ENCODE peak calls at places on chromosomes 1 and 21, in nine cellular contexts. One of them, this sample, is unnamed.

GRCh38 chr1:180188103-180188506 is 33.4 kb downstream of the QSOX1 start:
- DNase-seq in activated T-cell treated with anti-CD3 and anti-CD28 coated beads, Interleukin-2, amount 50 U/mL, for 72 hours: no peak
- DNase-seq in GM03348: peak
- DNase-seq in HuH-7.5: peak
- DNase-seq in brain microvascular endothelial cell: peak
- DNase-seq in ovary: peak
- DNase-seq in iPS-NIHi11: peak
- DNase-seq in cardiac muscle cell: peak
- DNase-seq in iPS DF 6.9: peak
- DNase-seq in this sample: peak

GRCh38 chr1:229169399-229169798 is 101.5 kb upstream of the RAB4A start:
- DNase-seq in activated T-cell treated with anti-CD3 and anti-CD28 coated beads, Interleukin-2, amount 50 U/mL, for 72 hours: no peak
- DNase-seq in GM03348: no peak
- DNase-seq in HuH-7.5: no peak
- DNase-seq in brain microvascular endothelial cell: no peak
- DNase-seq in ovary: peak
- DNase-seq in iPS-NIHi11: no peak
- DNase-seq in cardiac muscle cell: no peak
- DNase-seq in iPS DF 6.9: no peak
- DNase-seq in this sample: no peak

GRCh38 chr1:24704411-24705259 is 40.6 kb upstream of the CLIC4 start:
- DNase-seq in activated T-cell treated with anti-CD3 and anti-CD28 coated beads, Interleukin-2, amount 50 U/mL, for 72 hours: no peak
- DNase-seq in GM03348: peak
- DNase-seq in HuH-7.5: no peak
- DNase-seq in brain microvascular endothelial cell: peak
- DNase-seq in ovary: no peak
- DNase-seq in iPS-NIHi11: peak
- DNase-seq in cardiac muscle cell: no peak
- DNase-seq in iPS DF 6.9: no peak
- DNase-seq in this sample: peak

GRCh38 chr1:62295921-62296451 is 23.2 kb downstream of the KANK4 start:
- DNase-seq in activated T-cell treated with anti-CD3 and anti-CD28 coated beads, Interleukin-2, amount 50 U/mL, for 72 hours: no peak
- DNase-seq in GM03348: peak
- DNase-seq in HuH-7.5: no peak
- DNase-seq in brain microvascular endothelial cell: peak
- DNase-seq in ovary: no peak
- DNase-seq in iPS-NIHi11: no peak
- DNase-seq in cardiac muscle cell: no peak
- DNase-seq in iPS DF 6.9: no peak
- DNase-seq in this sample: no peak

GRCh38 chr1:9908846-9909221 is 1.2 kb downstream of the CTNNBIP1 start:
- DNase-seq in activated T-cell treated with anti-CD3 and anti-CD28 coated beads, Interleukin-2, amount 50 U/mL, for 72 hours: no peak
- DNase-seq in GM03348: no peak
- DNase-seq in HuH-7.5: no peak
- DNase-seq in brain microvascular endothelial cell: no peak
- DNase-seq in ovary: no peak
- DNase-seq in iPS-NIHi11: no peak
- DNase-seq in cardiac muscle cell: no peak
- DNase-seq in iPS DF 6.9: no peak
- DNase-seq in this sample: no peak

GRCh38 chr1:116166655-116167054 is 55.5 kb downstream of the MAB21L3 start:
- DNase-seq in activated T-cell treated with anti-CD3 and anti-CD28 coated beads, Interleukin-2, amount 50 U/mL, for 72 hours: no peak
- DNase-seq in GM03348: no peak
- DNase-seq in HuH-7.5: no peak
- DNase-seq in brain microvascular endothelial cell: no peak
- DNase-seq in ovary: no peak
- DNase-seq in iPS-NIHi11: no peak
- DNase-seq in cardiac muscle cell: no peak
- DNase-seq in iPS DF 6.9: no peak
- DNase-seq in this sample: no peak

GRCh38 chr21:33334824-33335223 is 10.1 kb downstream of the IFNAR1 start:
- DNase-seq in activated T-cell treated with anti-CD3 and anti-CD28 coated beads, Interleukin-2, amount 50 U/mL, for 72 hours: no peak
- DNase-seq in GM03348: no peak
- DNase-seq in HuH-7.5: no peak
- DNase-seq in brain microvascular endothelial cell: no peak
- DNase-seq in ovary: no peak
- DNase-seq in iPS-NIHi11: no peak
- DNase-seq in cardiac muscle cell: no peak
- DNase-seq in iPS DF 6.9: no peak
- DNase-seq in this sample: no peak

GRCh38 chr1:31239653-31240241 is at the start of gene NKAIN1:
- DNase-seq in activated T-cell treated with anti-CD3 and anti-CD28 coated beads, Interleukin-2, amount 50 U/mL, for 72 hours: no peak
- DNase-seq in GM03348: peak
- DNase-seq in HuH-7.5: peak
- DNase-seq in brain microvascular endothelial cell: no peak
- DNase-seq in ovary: no peak
- DNase-seq in iPS-NIHi11: peak
- DNase-seq in cardiac muscle cell: peak
- DNase-seq in iPS DF 6.9: no peak
- DNase-seq in this sample: peak

GRCh38 chr1:171663036-171663853 is 10.8 kb upstream of the MYOC start:
- DNase-seq in activated T-cell treated with anti-CD3 and anti-CD28 coated beads, Interleukin-2, amount 50 U/mL, for 72 hours: no peak
- DNase-seq in GM03348: no peak
- DNase-seq in HuH-7.5: no peak
- DNase-seq in brain microvascular endothelial cell: no peak
- DNase-seq in ovary: no peak
- DNase-seq in iPS-NIHi11: no peak
- DNase-seq in cardiac muscle cell: no peak
- DNase-seq in iPS DF 6.9: no peak
- DNase-seq in this sample: no peak

GRCh38 chr1:14715266-14715665 is 116.8 kb downstream of the KAZN start:
- DNase-seq in activated T-cell treated with anti-CD3 and anti-CD28 coated beads, Interleukin-2, amount 50 U/mL, for 72 hours: no peak
- DNase-seq in GM03348: no peak
- DNase-seq in HuH-7.5: no peak
- DNase-seq in brain microvascular endothelial cell: no peak
- DNase-seq in ovary: no peak
- DNase-seq in iPS-NIHi11: no peak
- DNase-seq in cardiac muscle cell: no peak
- DNase-seq in iPS DF 6.9: no peak
- DNase-seq in this sample: no peak

GRCh38 chr1:86224651-86225050 is 68.1 kb upstream of the COL24A1 start:
- DNase-seq in activated T-cell treated with anti-CD3 and anti-CD28 coated beads, Interleukin-2, amount 50 U/mL, for 72 hours: no peak
- DNase-seq in GM03348: no peak
- DNase-seq in HuH-7.5: no peak
- DNase-seq in brain microvascular endothelial cell: no peak
- DNase-seq in ovary: no peak
- DNase-seq in iPS-NIHi11: no peak
- DNase-seq in cardiac muscle cell: no peak
- DNase-seq in iPS DF 6.9: no peak
- DNase-seq in this sample: no peak

GRCh38 chr1:23875382-23875781 is 7.3 kb upstream of the FUCA1 start:
- DNase-seq in activated T-cell treated with anti-CD3 and anti-CD28 coated beads, Interleukin-2, amount 50 U/mL, for 72 hours: no peak
- DNase-seq in GM03348: no peak
- DNase-seq in HuH-7.5: no peak
- DNase-seq in brain microvascular endothelial cell: no peak
- DNase-seq in ovary: no peak
- DNase-seq in iPS-NIHi11: no peak
- DNase-seq in cardiac muscle cell: no peak
- DNase-seq in iPS DF 6.9: no peak
- DNase-seq in this sample: no peak

GRCh38 chr21:28459193-28459592 is 533.5 kb downstream of the LTN1 start:
- DNase-seq in activated T-cell treated with anti-CD3 and anti-CD28 coated beads, Interleukin-2, amount 50 U/mL, for 72 hours: no peak
- DNase-seq in GM03348: no peak
- DNase-seq in HuH-7.5: no peak
- DNase-seq in brain microvascular endothelial cell: no peak
- DNase-seq in ovary: no peak
- DNase-seq in iPS-NIHi11: no peak
- DNase-seq in cardiac muscle cell: no peak
- DNase-seq in iPS DF 6.9: no peak
- DNase-seq in this sample: no peak

GRCh38 chr1:85295006-85295431 is 18.6 kb upstream of the BCL10 start:
- DNase-seq in activated T-cell treated with anti-CD3 and anti-CD28 coated beads, Interleukin-2, amount 50 U/mL, for 72 hours: no peak
- DNase-seq in GM03348: no peak
- DNase-seq in HuH-7.5: no peak
- DNase-seq in brain microvascular endothelial cell: no peak
- DNase-seq in ovary: no peak
- DNase-seq in iPS-NIHi11: no peak
- DNase-seq in cardiac muscle cell: no peak
- DNase-seq in iPS DF 6.9: no peak
- DNase-seq in this sample: peak

GRCh38 chr1:243520831-243521230 is 265.0 kb downstream of the SDCCAG8 start:
- DNase-seq in activated T-cell treated with anti-CD3 and anti-CD28 coated beads, Interleukin-2, amount 50 U/mL, for 72 hours: no peak
- DNase-seq in GM03348: no peak
- DNase-seq in HuH-7.5: no peak
- DNase-seq in brain microvascular endothelial cell: no peak
- DNase-seq in ovary: no peak
- DNase-seq in iPS-NIHi11: no peak
- DNase-seq in cardiac muscle cell: peak
- DNase-seq in iPS DF 6.9: no peak
- DNase-seq in this sample: no peak

GRCh38 chr1:16148329-16149092 is 7.4 kb downstream of the EPHA2 start:
- DNase-seq in activated T-cell treated with anti-CD3 and anti-CD28 coated beads, Interleukin-2, amount 50 U/mL, for 72 hours: no peak
- DNase-seq in GM03348: no peak
- DNase-seq in HuH-7.5: no peak
- DNase-seq in brain microvascular endothelial cell: no peak
- DNase-seq in ovary: no peak
- DNase-seq in iPS-NIHi11: no peak
- DNase-seq in cardiac muscle cell: no peak
- DNase-seq in iPS DF 6.9: no peak
- DNase-seq in this sample: no peak

This sample was measured in lung microvascular endothelial cell.